ENCODE peak calls at places on chromosome 18, in eight cellular contexts. M, W, Z, H, F, Y, B and E are unnamed samples. For H3K9me3, the result is how much of the 10 kb centered on the place peaks cover.

GRCh38 chr18:41372266-41372665 is 582.8 kb upstream of the PIK3C3 start:
- DNase-seq in M (no peak), W (no peak), Z (no peak), H (no peak), F (no peak), Y (no peak), B (no peak), E (no peak)

GRCh38 chr18:59813942-59814341 is 85.9 kb upstream of the PMAIP1 start:
- DNase-seq in M (no peak), W (no peak), Z (no peak), H (no peak), F (no peak), Y (no peak), B (peak), E (no peak)

GRCh38 chr18:66754335-66754734 is 150.4 kb upstream of the CDH19 start:
- DNase-seq in M (no peak), W (no peak), Z (no peak), H (no peak), F (no peak), Y (no peak), B (no peak), E (no peak)

GRCh38 chr18:755506-755905 is 43.1 kb upstream of the ENOSF1 start:
- DNase-seq in M (no peak), W (no peak), Z (no peak), H (no peak), F (no peak), Y (no peak), B (no peak), E (no peak)

GRCh38 chr18:61750840-61751668 is 141.8 kb downstream of the RNF152 start:
- DNase-seq in M (no peak), W (no peak), Z (no peak), H (no peak), F (no peak), Y (no peak), B (no peak), E (no peak)

GRCh38 chr18:52408800-52409302 is 68.9 kb downstream of the DCC start:
- DNase-seq in M (no peak), W (no peak), Z (no peak), H (no peak), F (no peak), Y (no peak), B (no peak), E (no peak)

GRCh38 chr18:23135679-23136325 is 517 bp downstream of the CABLES1 start:
- DNase-seq in M (peak), W (peak), Z (peak), H (peak), F (peak), Y (no peak), B (no peak), E (peak)

GRCh38 chr18:27315001-27315400 is 129.9 kb upstream of the CHST9 start:
- DNase-seq in M (no peak), W (no peak), Z (no peak), H (no peak), F (no peak), Y (no peak), B (no peak), E (no peak)

GRCh38 chr18:76444436-76445105 is 50.5 kb downstream of the ZNF516 start:
- DNase-seq in M (no peak), W (no peak), Z (no peak), H (no peak), F (no peak), Y (no peak), B (no peak), E (no peak)

GRCh38 chr18:23618862-23619387 is 32.6 kb upstream of the NPC1 start:
- DNase-seq in M (no peak), W (peak), Z (peak), H (no peak), F (no peak), Y (no peak), B (no peak), E (peak)

GRCh38 chr18:25097119-25098114 is 254.5 kb downstream of the ZNF521 start:
- DNase-seq in M (no peak), W (no peak), Z (no peak), H (no peak), F (no peak), Y (no peak), B (peak), E (no peak)

GRCh38 chr18:70419526-70419925 is 130.7 kb downstream of the SOCS6 start:
- DNase-seq in M (no peak), W (no peak), Z (no peak), H (no peak), F (no peak), Y (no peak), B (peak), E (peak)

GRCh38 chr18:33210575-33211189 is 229.8 kb downstream of the CCDC178 start:
- DNase-seq in M (no peak), W (no peak), Z (no peak), H (no peak), F (no peak), Y (no peak), B (peak), E (peak)

GRCh38 chr18:61459896-61460295 is 126.7 kb downstream of the CDH20 start:
- DNase-seq in M (no peak), W (no peak), Z (no peak), H (no peak), F (no peak), Y (no peak), B (no peak), E (no peak)

GRCh38 chr18:11245889-11246288 is 96.5 kb upstream of the PIEZO2 start:
- DNase-seq in M (no peak), W (no peak), Z (no peak), H (no peak), F (no peak), Y (no peak), B (no peak), E (no peak)

GRCh38 chr18:47929681-47930085 is 776 bp downstream of the SMAD2 start:
- DNase-seq in M (no peak), W (no peak), Z (no peak), H (no peak), F (no peak), Y (no peak), B (peak), E (no peak)

GRCh38 chr18:5604778-5605177 is 61.0 kb upstream of the EPB41L3 start:
- DNase-seq in M (no peak), W (no peak), Z (no peak), H (no peak), F (no peak), Y (no peak), B (no peak), E (peak)

GRCh38 chr18:79572093-79572780 is 107.4 kb upstream of the CTDP1 start:
- DNase-seq in M (no peak), W (no peak), Z (peak), H (no peak), F (no peak), Y (no peak), B (no peak), E (no peak)

GRCh38 chr18:37265382-37265781 is 300.2 kb downstream of the CELF4 start:
- DNase-seq in M (no peak), W (no peak), Z (no peak), H (no peak), F (no peak), Y (no peak), B (no peak), E (no peak)

GRCh38 chr18:57890266-57890665 is 87.2 kb upstream of the ATP8B1 start:
- DNase-seq in M (no peak), W (no peak), Z (no peak), H (no peak), F (no peak), Y (no peak), B (no peak), E (peak)

GRCh38 chr18:25827961-25828561 is 262.4 kb downstream of the SS18 start:
- DNase-seq in M (no peak), W (no peak), Z (no peak), H (no peak), F (no peak), Y (no peak), B (peak), E (no peak)

GRCh38 chr18:61496374-61496773 is 163.1 kb downstream of the CDH20 start:
- DNase-seq in M (no peak), W (no peak), Z (no peak), H (no peak), F (no peak), Y (no peak), B (no peak), E (no peak)

GRCh38 chr18:35355140-35355618 is 11.0 kb upstream of the ZNF24 start:
- DNase-seq in M (peak), W (peak), Z (peak), H (peak), F (peak), Y (peak), B (peak), E (peak)

GRCh38 chr18:13548106-13548819 is 178.1 kb downstream of the FAM210A start:
- DNase-seq in M (no peak), W (no peak), Z (no peak), H (no peak), F (no peak), Y (peak), B (no peak), E (no peak)

GRCh38 chr18:12880532-12880892 is 3.5 kb downstream of the PTPN2 start:
- DNase-seq in M (no peak), W (no peak), Z (no peak), H (no peak), F (no peak), Y (no peak), B (no peak), E (no peak)

GRCh38 chr18:70464343-70465114 is 175.7 kb downstream of the SOCS6 start:
- DNase-seq in M (peak), W (peak), Z (peak), H (peak), F (peak), Y (peak), B (peak), E (peak)

GRCh38 chr18:55473078-55473477 is 114.9 kb downstream of the TCF4 start:
- DNase-seq in M (no peak), W (no peak), Z (no peak), H (no peak), F (no peak), Y (no peak), B (no peak), E (no peak)

GRCh38 chr18:46097378-46097852 is 681 bp downstream of the ATP5F1A start:
- DNase-seq in M (peak), W (no peak), Z (no peak), H (no peak), F (no peak), Y (no peak), B (no peak), E (no peak)

GRCh38 chr18:23284629-23285028 is 149.3 kb downstream of the CABLES1 start:
- DNase-seq in M (no peak), W (no peak), Z (no peak), H (no peak), F (no peak), Y (no peak), B (no peak), E (no peak)

DNA sequence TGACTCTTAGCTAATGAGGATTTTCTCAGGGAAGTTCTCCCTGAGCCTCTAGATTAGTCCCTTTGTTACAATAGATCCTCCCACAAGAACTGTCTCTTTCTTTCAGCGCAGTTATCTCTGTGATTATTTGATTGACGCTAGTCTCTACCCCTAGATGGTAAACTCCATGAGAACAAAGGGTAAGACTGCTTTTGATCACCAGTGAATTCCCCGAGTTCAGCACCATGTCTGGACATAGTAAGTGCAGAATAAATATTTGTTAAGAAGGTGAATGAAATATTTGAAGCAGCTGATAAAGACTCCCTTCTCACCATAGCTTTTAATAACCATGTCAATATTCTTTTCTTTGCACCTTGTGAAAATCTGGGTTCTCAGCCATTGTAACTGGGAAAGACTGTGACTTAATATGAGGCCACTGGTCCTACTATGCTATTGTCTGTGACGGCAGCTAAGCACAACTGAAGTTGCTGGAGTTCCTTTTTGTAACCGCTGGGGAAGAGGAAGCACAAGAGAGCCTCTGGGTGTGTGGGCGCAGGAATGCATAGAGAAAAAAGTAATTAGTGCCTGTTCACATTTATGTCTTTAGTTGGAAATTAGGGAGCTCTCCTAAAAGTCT is 214.7 kb downstream of the TGIF1 start:
- DNase-seq in M (no peak), W (no peak), Z (no peak), H (no peak), F (no peak), Y (no peak), B (no peak), E (no peak)
- TF ChIP-seq CTCF in M (no peak), W (no peak), Z (no peak), H (no peak), F (no peak), Y (no peak), B (no peak), E (no peak)

DNA sequence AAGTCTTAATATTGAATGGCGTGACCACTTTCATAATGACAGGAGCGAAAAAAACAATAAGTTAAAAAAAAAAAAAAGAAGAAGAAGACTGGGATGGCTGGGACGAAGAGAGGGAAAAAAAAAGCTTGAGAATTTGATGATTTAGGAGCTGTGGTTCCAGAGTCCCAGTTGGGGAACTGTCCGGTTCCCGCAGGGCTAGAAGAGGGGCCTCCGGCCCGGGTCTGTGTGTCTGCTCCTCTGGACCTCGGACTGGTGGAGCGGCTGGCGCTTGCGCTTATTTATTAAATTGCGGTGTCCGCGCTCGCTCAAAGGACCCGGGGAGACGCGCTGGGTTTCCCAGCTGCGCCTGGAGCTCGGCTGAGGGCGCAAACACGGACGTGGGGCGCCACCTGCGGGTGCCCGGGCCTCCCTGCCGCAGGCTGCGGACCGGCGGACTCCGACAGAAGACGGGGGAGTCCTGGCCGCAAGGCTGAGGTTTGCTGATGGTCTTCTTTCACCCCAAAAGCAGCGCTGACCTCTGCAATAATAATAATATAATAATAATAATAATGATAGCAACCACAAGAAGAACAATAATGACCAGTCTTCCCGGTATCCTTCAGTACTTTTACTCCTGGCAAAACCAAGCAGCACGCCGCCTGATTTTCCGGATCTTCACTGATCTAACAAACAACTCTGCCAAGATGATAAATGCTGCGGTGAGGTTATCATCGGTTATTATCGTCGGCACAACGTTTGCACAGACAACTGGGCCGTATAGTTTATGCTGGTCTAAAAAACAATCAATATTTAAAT is at the start of gene CBLN2:
- DNase-seq in M (no peak), W (peak), Z (peak), H (peak), F (no peak), Y (no peak), B (peak), E (peak)
- H3K9me3 ChIP-seq in M (under half), W (under half), Z (under half), H (under half), F (under half), Y (under half), B (under half), E (under half)

GRCh38 chr18:7111134-7111533 is 6.5 kb downstream of the LAMA1 start:
- DNase-seq in M (no peak), W (no peak), Z (no peak), H (no peak), F (no peak), Y (no peak), B (no peak), E (no peak)

GRCh38 chr18:7122376-7122775 is 4.8 kb upstream of the LAMA1 start:
- DNase-seq in M (no peak), W (no peak), Z (no peak), H (no peak), F (no peak), Y (no peak), B (no peak), E (no peak)

GRCh38 chr18:7116001-7116831 is 1.4 kb downstream of the LAMA1 start:
- DNase-seq in M (no peak), W (no peak), Z (no peak), H (no peak), F (no peak), Y (no peak), B (peak), E (no peak)

GRCh38 chr18:7117390-7118355 is at the start of gene LAMA1:
- DNase-seq in M (no peak), W (no peak), Z (peak), H (no peak), F (no peak), Y (no peak), B (peak), E (peak)

GRCh38 chr18:7116832-7117389 is 686 bp downstream of the LAMA1 start:
- DNase-seq in M (no peak), W (no peak), Z (peak), H (no peak), F (no peak), Y (no peak), B (no peak), E (peak)
- H3K4me3 ChIP-seq in M (peak), W (no peak), Z (peak), H (peak), F (peak), Y (peak), B (peak), E (peak)

DNA sequence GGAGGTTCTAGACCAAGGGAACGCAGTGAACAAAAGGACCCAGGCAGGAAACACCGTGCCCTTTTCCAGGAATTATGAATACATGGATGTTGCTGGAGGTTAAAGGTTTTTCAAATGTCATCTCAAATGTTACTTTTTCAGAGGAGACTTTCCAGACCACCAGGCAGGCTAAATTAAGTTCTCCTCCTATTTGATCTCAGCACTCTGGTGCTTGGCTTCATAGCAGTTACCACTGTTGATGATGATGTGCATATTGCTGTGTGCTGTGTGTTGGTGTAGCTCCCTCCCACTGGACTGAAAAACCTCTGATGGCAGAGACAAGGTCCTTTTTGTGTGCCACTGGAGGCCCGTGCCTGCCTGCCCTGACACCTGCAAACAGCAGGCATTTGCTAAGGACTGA is 137.3 kb upstream of the PTPRM start:
- DNase-seq in M (no peak), W (no peak), Z (no peak), H (no peak), F (no peak), Y (no peak), B (no peak), E (no peak)
- TF ChIP-seq CTCF in M (no peak), W (no peak), Z (no peak), H (no peak), F (no peak), Y (no peak), B (no peak), E (no peak)

GRCh38 chr18:14919666-14920065 is 171.7 kb downstream of the ANKRD30B start:
- DNase-seq in M (peak), W (peak), Z (no peak), H (no peak), F (no peak), Y (no peak), B (no peak), E (no peak)
- H3K9me3 ChIP-seq in M (under half), W (under half), Z (under half), H (under half), F (under half), Y (under half), B (under half), E (under half)